ENCODE peak calls at places on chromosomes 12 and 14, in five cellular contexts. K, Y, O, D and N are unnamed samples.

GRCh38 chr12:62714409-62715075 is 220.4 kb downstream of the PPM1H start:
- DNase-seq in K (no peak), Y (no peak), O (no peak), D (no peak), N (no peak)

GRCh38 chr12:15329891-15330290 is 7.6 kb downstream of the PTPRO start:
- DNase-seq in K (no peak), Y (no peak), O (no peak), D (no peak), N (no peak)

GRCh38 chr12:51980051-51980808 is 26.5 kb upstream of the TAMALIN start:
- DNase-seq in K (peak; percentile 69), Y (peak; percentile 72), O (peak; percentile 72), D (peak; percentile 42), N (no peak)

GRCh38 chr14:49896956-49897355 is 4.1 kb downstream of the ARF6 start:
- DNase-seq in K (no peak), Y (no peak), O (no peak), D (no peak), N (no peak)

GRCh38 chr12:119206348-119207075 is 27.8 kb downstream of the HSPB8 start:
- DNase-seq in K (no peak), Y (peak; percentile 81), O (no peak), D (no peak), N (no peak)

GRCh38 chr14:31059152-31059924 is 33.2 kb upstream of the STRN3 start:
- DNase-seq in K (no peak), Y (peak; percentile 37), O (peak; percentile 21), D (peak; percentile 88), N (peak; percentile 77)

GRCh38 chr14:98210045-98210678 is 1061.8 kb downstream of the BCL11B start:
- DNase-seq in K (peak; percentile 35), Y (no peak), O (no peak), D (no peak), N (no peak)

GRCh38 chr12:94674835-94675234 is 24.5 kb upstream of the TMCC3 start:
- DNase-seq in K (no peak), Y (no peak), O (peak; percentile 30), D (no peak), N (no peak)

GRCh38 chr14:67943947-67944346 is 124.4 kb downstream of the RAD51B start:
- DNase-seq in K (no peak), Y (peak; percentile 92), O (peak; percentile 75), D (peak; percentile 69), N (peak; percentile 64)

GRCh38 chr14:103122578-103123127 is 608 bp upstream of the TNFAIP2 start:
- DNase-seq in K (no peak), Y (peak; percentile 57), O (no peak), D (no peak), N (no peak)
- H3K4me3 ChIP-seq in K (no peak overlapping the region), Y (peak overlapping the region; percentile 48), O (peak overlapping the region; percentile 58), D (no peak overlapping the region), N (no peak overlapping the region)

DNA sequence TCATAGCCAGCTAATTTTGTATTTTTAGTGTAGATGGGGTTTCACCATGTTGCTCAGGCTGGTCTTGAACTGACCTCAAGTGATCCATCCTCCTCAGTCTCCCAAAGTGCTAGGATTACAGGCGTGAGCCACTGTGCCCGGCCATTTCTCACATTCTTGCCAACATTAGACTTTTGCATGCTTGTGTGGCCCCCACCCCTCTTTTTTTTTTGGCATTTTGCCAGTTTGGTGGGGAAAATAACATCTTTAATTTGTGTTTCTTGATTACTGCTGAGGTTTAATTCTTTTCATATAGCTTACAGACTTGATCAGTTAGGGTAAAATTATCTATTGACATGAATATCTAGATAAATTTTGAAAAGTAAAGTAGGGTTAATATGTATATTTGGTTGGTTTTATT is 3.8 kb downstream of the CCT2 start:
- DNase-seq in K (no peak), Y (no peak), O (no peak), D (no peak), N (no peak)
- H3K4me3 ChIP-seq in K (no peak overlapping the region), Y (no peak overlapping the region), O (no peak overlapping the region), D (no peak overlapping the region), N (no peak overlapping the region)

GRCh38 chr12:124626841-124627502 is 59.6 kb upstream of the NCOR2 start:
- DNase-seq in K (no peak), Y (no peak), O (no peak), D (no peak), N (peak; percentile 69)

GRCh38 chr12:124624823-124625222 is 57.4 kb upstream of the NCOR2 start:
- DNase-seq in K (no peak), Y (no peak), O (no peak), D (no peak), N (no peak)

GRCh38 chr12:124623344-124623885 is 56.0 kb upstream of the NCOR2 start:
- DNase-seq in K (no peak), Y (no peak), O (no peak), D (no peak), N (no peak)

GRCh38 chr12:124629117-124629516 is 61.7 kb upstream of the NCOR2 start:
- DNase-seq in K (no peak), Y (no peak), O (no peak), D (no peak), N (no peak)

DNA sequence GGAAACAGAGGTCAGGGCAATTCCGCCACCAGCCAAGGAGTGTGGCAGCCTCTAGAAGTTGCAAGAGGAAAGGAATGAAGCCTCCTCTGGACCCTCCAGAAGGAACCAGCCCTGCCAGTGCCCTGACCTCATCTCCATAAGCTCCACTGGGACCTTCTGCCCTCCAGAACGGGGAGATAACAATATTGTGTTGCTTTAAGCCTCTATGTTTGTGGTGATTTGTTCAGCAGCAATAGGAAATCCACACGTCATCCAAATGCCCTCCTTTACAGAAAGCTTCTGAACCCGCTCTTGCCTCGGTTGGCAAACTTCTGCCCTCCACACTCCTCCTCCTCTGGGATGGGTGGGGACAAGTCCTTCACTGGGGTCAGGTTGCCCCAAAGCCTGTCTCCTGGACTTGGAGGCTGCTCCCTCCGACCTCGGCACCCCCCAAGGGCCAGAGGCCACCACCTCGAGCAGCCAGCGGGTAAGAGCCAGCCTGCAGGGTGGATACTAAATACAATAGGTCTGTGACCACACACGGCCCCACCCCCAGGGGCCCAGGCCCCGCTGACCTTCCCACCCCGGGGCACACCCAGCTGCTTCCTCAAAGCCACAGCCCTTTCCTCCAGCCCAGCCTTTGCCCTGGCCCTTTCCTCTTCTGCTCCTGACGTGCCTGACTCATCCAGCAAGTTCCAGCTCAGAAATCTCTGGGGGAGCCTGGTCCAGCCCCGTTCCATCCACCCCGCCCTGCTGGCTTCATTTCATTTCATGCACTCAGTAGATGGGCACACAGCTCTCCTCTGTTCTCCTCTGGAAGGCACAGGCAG is 58.7 kb upstream of the NCOR2 start:
- DNase-seq in K (peak; percentile 87), Y (no peak), O (peak; percentile 87), D (peak; percentile 63), N (no peak)
- H3K4me3 ChIP-seq in K (no peak overlapping the region), Y (no peak overlapping the region), O (no peak overlapping the region), D (no peak overlapping the region), N (no peak overlapping the region)

DNA sequence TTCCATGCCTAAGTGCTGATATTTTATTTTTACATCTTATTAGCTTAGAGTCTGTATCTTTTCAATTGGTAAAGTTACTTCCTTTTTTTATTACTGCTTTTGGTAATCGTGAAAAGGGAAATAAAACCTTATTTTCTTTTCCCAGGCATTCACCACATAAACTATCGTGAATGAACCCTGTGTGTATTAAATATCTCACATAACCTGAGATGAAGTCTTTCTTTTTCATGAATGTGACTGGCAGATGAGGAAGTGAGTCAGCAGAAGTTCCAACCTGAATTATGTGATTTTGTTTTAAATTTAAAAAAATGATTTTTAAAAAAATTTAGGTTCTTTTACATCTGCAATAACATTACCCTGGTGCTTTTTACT is 26.0 kb downstream of the MYBPC1 start:
- DNase-seq in K (no peak), Y (no peak), O (no peak), D (no peak), N (no peak)
- H3K4me3 ChIP-seq in K (no peak overlapping the region), Y (no peak overlapping the region), O (no peak overlapping the region), D (no peak overlapping the region), N (no peak overlapping the region)

DNA sequence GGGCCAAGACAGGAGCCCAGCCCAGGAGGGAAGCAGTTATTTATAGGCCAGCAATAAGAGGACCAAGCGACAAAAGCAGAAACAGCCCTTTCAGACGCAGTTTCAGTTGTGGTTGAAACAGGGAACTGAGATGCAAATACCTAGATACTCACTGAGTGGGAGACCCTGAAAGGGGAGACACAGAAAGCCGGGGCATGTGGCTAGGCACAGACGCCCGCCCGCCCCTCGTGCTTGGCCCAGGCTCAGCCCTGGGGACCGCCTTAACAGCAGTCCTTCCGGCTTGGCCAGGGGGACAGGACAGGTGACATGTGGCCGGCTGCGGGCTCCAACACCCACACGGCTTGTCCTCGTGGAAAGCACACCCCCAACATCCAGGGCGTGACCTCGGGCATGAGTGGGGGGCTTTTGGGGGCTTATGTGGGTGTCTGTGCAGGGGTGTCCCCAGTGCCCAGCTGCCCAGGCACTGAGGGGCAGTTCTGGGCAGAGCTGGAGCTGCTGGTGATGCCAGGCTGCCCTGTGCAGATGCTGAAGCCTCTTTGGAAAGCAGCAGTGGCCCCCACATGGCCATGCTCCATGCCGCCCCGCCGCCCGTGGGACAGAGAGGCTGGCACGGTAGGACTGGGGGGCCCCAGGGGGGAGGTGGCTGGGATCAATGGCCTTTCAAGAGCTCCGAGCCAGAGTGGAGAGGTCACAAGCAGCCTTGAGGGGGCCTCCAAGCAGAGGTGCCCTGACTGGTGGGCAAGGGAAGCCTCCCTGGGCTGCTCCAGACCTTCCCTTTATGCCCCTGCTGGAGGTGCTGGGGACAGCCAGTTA is 2.1 kb downstream of the PLD4 start:
- DNase-seq in K (peak; percentile 35), Y (no peak), O (peak; percentile 38), D (no peak), N (no peak)
- H3K4me3 ChIP-seq in K (no peak overlapping the region), Y (no peak overlapping the region), O (no peak overlapping the region), D (no peak overlapping the region), N (no peak overlapping the region)

DNA sequence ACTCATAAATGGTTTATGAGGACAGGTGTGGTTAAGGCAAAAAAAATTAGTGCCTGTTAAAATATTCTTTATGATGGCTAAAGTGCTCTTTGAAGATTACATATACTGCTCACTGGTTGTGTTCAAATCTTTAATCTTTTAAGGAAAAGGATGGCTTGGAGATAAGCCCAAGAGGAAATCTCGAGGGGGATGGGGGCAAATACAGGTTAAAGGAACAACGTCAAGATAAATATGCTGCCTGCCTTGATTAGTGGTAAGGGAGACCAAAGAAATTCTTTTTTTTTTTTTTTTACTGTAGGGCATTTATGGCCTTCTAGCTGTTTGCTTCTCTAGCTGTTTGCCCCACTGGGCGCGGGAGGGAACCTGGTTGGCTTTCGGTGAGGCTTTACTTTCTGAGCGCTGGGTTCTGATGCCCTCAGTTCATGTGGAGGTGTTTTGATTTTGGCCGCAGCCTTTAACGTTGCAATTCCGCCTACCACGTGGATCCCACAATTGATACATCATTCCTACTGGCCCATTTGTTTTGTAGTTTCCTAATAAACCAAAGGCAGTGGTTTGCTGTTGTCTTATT is 5.6 kb downstream of the CCND2 start:
- DNase-seq in K (peak; percentile 74), Y (no peak), O (peak; percentile 66), D (no peak), N (no peak)
- H3K4me3 ChIP-seq in K (no peak overlapping the region), Y (no peak overlapping the region), O (no peak overlapping the region), D (no peak overlapping the region), N (no peak overlapping the region)